ENCODE peak calls at places on chromosome 10, in five cellular contexts. P is spleen; C is CD8-positive, alpha-beta memory T cell; E is stomach; F is lower lobe of right lung. W is an unnamed sample.

GRCh38 chr10:70379581-70380176 is 2.7 kb downstream of the LRRC20 start:
- DNase-seq in P (no peak), C (no peak), E (no peak), F (no peak), W (no peak)

GRCh38 chr10:29996842-29997123 is 62.6 kb downstream of the JCAD start:
- DNase-seq in P (no peak), C (no peak), E (no peak), F (no peak), W (no peak)

GRCh38 chr10:33136781-33137180 is 178.8 kb upstream of the ITGB1 start:
- DNase-seq in P (no peak), C (no peak), E (no peak), F (no peak), W (no peak)

GRCh38 chr10:71010730-71011129 is 122.4 kb upstream of the PCBD1 start:
- DNase-seq in P (peak), C (no peak), E (no peak), F (no peak), W (no peak)

GRCh38 chr10:132664883-132665282 is 121.1 kb downstream of the NKX6-2 start:
- DNase-seq in P (peak), C (peak), E (no peak), F (peak), W (no peak)

GRCh38 chr10:129711261-129711660 is 244.2 kb downstream of the MGMT start:
- DNase-seq in P (no peak), C (no peak), E (no peak), F (no peak), W (no peak)

GRCh38 chr10:5921746-5922145 is 31.7 kb downstream of the FBH1 start:
- DNase-seq in P (no peak), C (no peak), E (no peak), F (no peak), W (no peak)

GRCh38 chr10:70131560-70131937 is 1.1 kb downstream of the AIFM2 start:
- DNase-seq in P (peak), C (no peak), E (no peak), F (no peak), W (no peak)

GRCh38 chr10:124336186-124336585 is 82.5 kb downstream of the OAT start:
- DNase-seq in P (no peak), C (no peak), E (no peak), F (no peak), W (no peak)

DNA sequence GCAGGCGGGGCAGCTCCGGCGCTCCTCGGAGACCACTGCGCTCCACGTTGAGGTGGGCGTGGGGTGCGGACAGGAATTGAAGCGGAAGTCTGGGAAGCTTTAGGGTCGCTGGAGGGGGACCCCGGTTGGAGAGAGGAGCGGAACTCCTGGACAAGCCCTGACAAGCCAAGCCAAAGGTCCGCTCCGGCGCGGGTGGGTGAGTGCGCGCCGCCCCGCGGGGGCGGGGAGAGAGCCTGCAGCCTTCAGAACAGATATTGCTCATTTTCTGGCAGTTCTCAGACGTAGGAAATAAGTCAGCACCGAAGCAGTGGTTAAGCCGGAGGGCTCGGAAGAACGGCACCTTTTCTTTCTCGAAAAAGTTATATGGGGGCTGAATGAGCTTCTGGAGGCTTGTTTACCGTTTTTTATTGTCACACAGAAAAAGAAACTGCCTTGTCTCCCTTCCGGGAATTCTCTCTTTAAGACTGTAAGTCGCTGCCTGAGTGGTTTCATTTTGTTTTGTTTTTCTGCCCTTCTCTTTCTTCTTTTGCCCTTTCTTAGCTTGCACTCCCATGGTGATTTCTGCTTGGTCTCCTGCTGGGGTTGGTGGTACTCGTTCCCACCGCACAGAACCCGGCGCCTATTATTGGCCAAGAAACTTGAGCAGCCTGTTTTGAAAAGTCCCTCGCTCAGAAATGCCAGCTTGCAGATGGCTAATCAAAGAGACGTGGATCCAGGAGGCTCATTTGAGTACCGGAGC is 732 bp downstream of the FAS start:
- DNase-seq in P (peak), C (peak), E (peak), F (peak), W (peak)
- H3K4me3 ChIP-seq in P (peak), C (peak), E (peak), F (peak), W (peak)

GRCh38 chr10:16521311-16522016 is at the start of gene C1QL3:
- DNase-seq in P (no peak), C (no peak), E (peak), F (no peak), W (no peak)

GRCh38 chr10:16519250-16519907 is 2.3 kb downstream of the C1QL3 start:
- DNase-seq in P (no peak), C (no peak), E (no peak), F (no peak), W (no peak)

GRCh38 chr10:16520900-16521299 is 779 bp downstream of the C1QL3 start:
- DNase-seq in P (peak), C (no peak), E (peak), F (no peak), W (no peak)

GRCh38 chr10:16518822-16519221 is 2.9 kb downstream of the C1QL3 start:
- DNase-seq in P (no peak), C (no peak), E (no peak), F (no peak), W (no peak)

DNA sequence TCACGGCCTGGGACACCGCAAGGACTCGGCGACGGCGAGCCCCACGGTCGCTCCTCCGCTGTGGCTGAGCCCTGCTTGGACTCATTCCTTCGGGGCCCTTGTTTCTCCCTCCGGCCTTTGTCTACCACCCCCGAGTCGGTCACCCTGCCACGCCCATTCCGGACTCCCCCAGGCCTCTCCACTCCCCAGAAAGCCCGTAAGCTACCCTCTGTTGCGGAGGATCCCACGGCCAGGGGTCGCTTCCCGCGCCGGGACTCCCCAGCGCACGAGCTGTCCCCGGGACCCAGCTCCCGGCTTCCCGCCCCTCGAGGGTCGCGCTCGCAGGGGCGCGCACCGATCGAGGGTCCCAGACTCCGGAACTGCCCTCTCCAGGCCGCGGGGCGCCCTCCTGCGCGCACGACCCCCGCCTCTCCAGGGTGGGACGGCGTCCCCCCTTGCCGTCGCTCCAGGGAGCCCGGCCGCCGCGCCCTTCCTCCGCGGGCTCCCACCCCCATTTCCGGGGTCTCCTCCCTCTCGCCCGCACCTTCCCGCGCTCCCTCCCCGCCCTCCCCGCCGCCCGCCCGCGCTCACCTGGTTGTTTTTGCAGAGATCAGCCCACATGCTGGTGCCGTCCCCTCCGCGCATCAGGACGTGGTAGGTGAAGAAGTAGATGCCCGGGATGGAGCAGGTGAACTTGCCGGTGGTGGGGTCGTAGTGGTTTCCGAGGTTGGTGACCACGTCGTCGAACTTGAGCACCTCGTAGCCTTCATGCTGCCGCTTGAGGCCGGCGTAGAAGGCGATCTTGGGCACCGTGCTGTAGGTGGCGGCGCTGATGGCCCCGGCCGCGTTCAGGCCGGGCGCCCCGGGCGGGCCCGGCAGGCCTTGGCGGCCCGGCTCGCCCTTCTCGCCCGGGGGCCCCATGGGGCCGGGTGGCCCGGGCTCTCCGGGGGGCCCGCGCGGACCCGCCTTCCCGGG is 1.5 kb downstream of the C1QL3 start:
- DNase-seq in P (no peak), C (no peak), E (no peak), F (no peak), W (no peak)
- H3K4me3 ChIP-seq in P (peak), C (no peak), E (peak), F (peak), W (no peak)

GRCh38 chr10:72365106-72365505 is 10.4 kb upstream of the DNAJB12 start:
- DNase-seq in P (no peak), C (no peak), E (no peak), F (no peak), W (no peak)
- H3K4me3 ChIP-seq in P (no peak), C (no peak), E (no peak), F (no peak), W (no peak)

DNA sequence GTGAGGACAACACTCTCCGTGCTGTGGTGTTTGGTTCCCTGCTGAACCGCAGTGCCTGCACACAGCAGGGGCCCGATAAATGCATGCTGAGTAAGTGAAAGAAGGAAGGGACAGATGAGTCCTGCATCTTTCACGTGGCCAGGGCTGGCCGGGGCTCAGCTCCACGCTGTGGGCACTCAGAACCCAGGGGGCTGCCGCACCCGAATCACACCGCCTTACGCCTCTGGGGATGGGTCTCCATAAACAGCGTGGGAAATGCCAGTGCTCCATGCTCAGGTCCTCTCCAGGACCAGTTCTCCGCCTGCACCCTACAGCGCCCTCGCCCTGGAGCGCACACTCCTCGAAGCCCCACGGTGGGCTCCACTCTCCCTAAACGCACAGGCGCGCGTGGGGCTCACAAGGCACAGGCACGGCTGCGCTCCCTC is 38.1 kb downstream of the RASGEF1A start:
- DNase-seq in P (peak), C (peak), E (no peak), F (peak), W (no peak)
- H3K4me3 ChIP-seq in P (peak), C (peak), E (peak), F (peak), W (no peak)

W was measured in uterus.